ENCODE peak calls at places on chromosomes 6 and 20, in four cellular contexts. One of them, this sample, is unnamed.

GRCh38 chr20:31475032-31475431 is at the start of the genes DEFB124 and REM1:
- DNase-seq in endothelial cell: no peak
- DNase-seq in lower leg skin: no peak
- DNase-seq in body of pancreas: no peak
- DNase-seq in this sample: no peak

GRCh38 chr20:1761116-1761515 is 103.5 kb upstream of the SIRPG start:
- DNase-seq in endothelial cell: no peak
- DNase-seq in lower leg skin: no peak
- DNase-seq in body of pancreas: no peak
- DNase-seq in this sample: no peak

GRCh38 chr6:159079367-159079766 is 34.6 kb upstream of the TAGAP start:
- DNase-seq in endothelial cell: no peak
- DNase-seq in lower leg skin: no peak
- DNase-seq in body of pancreas: no peak
- DNase-seq in this sample: no peak

GRCh38 chr6:24257282-24257681 is 100.6 kb downstream of the DCDC2 start:
- DNase-seq in endothelial cell: no peak
- DNase-seq in lower leg skin: no peak
- DNase-seq in body of pancreas: no peak
- DNase-seq in this sample: no peak

GRCh38 chr6:11586117-11586516 is 48.6 kb downstream of the TMEM170B start:
- DNase-seq in endothelial cell: no peak
- DNase-seq in lower leg skin: no peak
- DNase-seq in body of pancreas: no peak
- DNase-seq in this sample: no peak

GRCh38 chr6:55953384-55953783 is 78.0 kb upstream of the BMP5 start:
- DNase-seq in endothelial cell: no peak
- DNase-seq in lower leg skin: no peak
- DNase-seq in body of pancreas: no peak
- DNase-seq in this sample: no peak

GRCh38 chr6:54813901-54814300 is 32.7 kb upstream of the FAM83B start:
- DNase-seq in endothelial cell: no peak
- DNase-seq in lower leg skin: no peak
- DNase-seq in body of pancreas: no peak
- DNase-seq in this sample: no peak

GRCh38 chr6:132300323-132300949 is 100.8 kb downstream of the MOXD1 start:
- DNase-seq in endothelial cell: peak
- DNase-seq in lower leg skin: no peak
- DNase-seq in body of pancreas: peak
- DNase-seq in this sample: no peak

GRCh38 chr6:166119116-166119911 is 48.3 kb downstream of the TBXT start:
- DNase-seq in endothelial cell: no peak
- DNase-seq in lower leg skin: no peak
- DNase-seq in body of pancreas: no peak
- DNase-seq in this sample: no peak

GRCh38 chr6:53671111-53671510 is 5.6 kb upstream of the KLHL31 start:
- DNase-seq in endothelial cell: no peak
- DNase-seq in lower leg skin: no peak
- DNase-seq in body of pancreas: no peak
- DNase-seq in this sample: no peak

GRCh38 chr20:50611128-50611810 is 80.1 kb downstream of the RIPOR3 start:
- DNase-seq in endothelial cell: no peak
- DNase-seq in lower leg skin: no peak
- DNase-seq in body of pancreas: no peak
- DNase-seq in this sample: no peak

GRCh38 chr6:123940551-123940950 is 136.9 kb downstream of the NKAIN2 start:
- DNase-seq in endothelial cell: no peak
- DNase-seq in lower leg skin: no peak
- DNase-seq in body of pancreas: no peak
- DNase-seq in this sample: no peak

GRCh38 chr6:134835998-134836397 is 113.9 kb downstream of the ALDH8A1 start:
- DNase-seq in endothelial cell: no peak
- DNase-seq in lower leg skin: no peak
- DNase-seq in body of pancreas: no peak
- DNase-seq in this sample: no peak

GRCh38 chr6:168956884-168957730 is 296.5 kb downstream of the THBS2 start:
- DNase-seq in endothelial cell: peak
- DNase-seq in lower leg skin: peak
- DNase-seq in body of pancreas: peak
- DNase-seq in this sample: no peak

GRCh38 chr6:111757342-111757741 is 115.9 kb downstream of the FYN start:
- DNase-seq in endothelial cell: no peak
- DNase-seq in lower leg skin: no peak
- DNase-seq in body of pancreas: no peak
- DNase-seq in this sample: no peak

GRCh38 chr20:50534567-50534966 is 24.4 kb downstream of the PTPN1 start:
- DNase-seq in endothelial cell: no peak
- DNase-seq in lower leg skin: no peak
- DNase-seq in body of pancreas: no peak
- DNase-seq in this sample: no peak

GRCh38 chr6:139881728-139882211 is 507.3 kb upstream of the CITED2 start:
- DNase-seq in endothelial cell: peak
- DNase-seq in lower leg skin: no peak
- DNase-seq in body of pancreas: peak
- DNase-seq in this sample: no peak

GRCh38 chr20:20137851-20138250 is 85.5 kb downstream of the CFAP61 start:
- DNase-seq in endothelial cell: no peak
- DNase-seq in lower leg skin: no peak
- DNase-seq in body of pancreas: no peak
- DNase-seq in this sample: no peak

GRCh38 chr6:42010185-42010872 is 40.0 kb upstream of the TAF8 start:
- DNase-seq in endothelial cell: peak
- DNase-seq in lower leg skin: no peak
- DNase-seq in body of pancreas: no peak
- DNase-seq in this sample: no peak

GRCh38 chr6:120473804-120474203 is 860.5 kb downstream of the TBC1D32 start:
- DNase-seq in endothelial cell: no peak
- DNase-seq in lower leg skin: no peak
- DNase-seq in body of pancreas: no peak
- DNase-seq in this sample: no peak

GRCh38 chr6:18276610-18277009 is 12.3 kb upstream of the DEK start:
- DNase-seq in endothelial cell: no peak
- DNase-seq in lower leg skin: no peak
- DNase-seq in body of pancreas: no peak
- DNase-seq in this sample: no peak

GRCh38 chr6:126180585-126180984 is 159.3 kb upstream of the CENPW start:
- DNase-seq in endothelial cell: no peak
- DNase-seq in lower leg skin: no peak
- DNase-seq in body of pancreas: no peak
- DNase-seq in this sample: no peak

GRCh38 chr20:34941224-34941623 is 14.4 kb downstream of the GSS start:
- DNase-seq in endothelial cell: no peak
- DNase-seq in lower leg skin: no peak
- DNase-seq in body of pancreas: no peak
- DNase-seq in this sample: no peak

GRCh38 chr6:170193326-170193821 is 97.5 kb downstream of the DLL1 start:
- DNase-seq in endothelial cell: no peak
- DNase-seq in lower leg skin: no peak
- DNase-seq in body of pancreas: no peak
- DNase-seq in this sample: no peak

GRCh38 chr20:13800728-13801134 is 15.9 kb downstream of the NDUFAF5 start:
- DNase-seq in endothelial cell: no peak
- DNase-seq in lower leg skin: peak
- DNase-seq in body of pancreas: peak
- DNase-seq in this sample: no peak

GRCh38 chr6:8277769-8278168 is 157.6 kb downstream of the SLC35B3 start:
- DNase-seq in endothelial cell: peak
- DNase-seq in lower leg skin: no peak
- DNase-seq in body of pancreas: no peak
- DNase-seq in this sample: no peak

GRCh38 chr6:36856277-36856676 is 17.0 kb upstream of the CPNE5 start:
- DNase-seq in endothelial cell: no peak
- DNase-seq in lower leg skin: no peak
- DNase-seq in body of pancreas: peak
- DNase-seq in this sample: no peak

GRCh38 chr6:46677314-46677654 is 10.4 kb upstream of the TDRD6 start:
- DNase-seq in endothelial cell: no peak
- DNase-seq in lower leg skin: no peak
- DNase-seq in body of pancreas: no peak
- DNase-seq in this sample: no peak

GRCh38 chr6:86937219-86938079 is at the start of gene HTR1E:
- DNase-seq in endothelial cell: peak
- DNase-seq in lower leg skin: no peak
- DNase-seq in body of pancreas: peak
- DNase-seq in this sample: no peak

GRCh38 chr6:139597781-139598368 is 223.4 kb upstream of the CITED2 start:
- DNase-seq in endothelial cell: no peak
- DNase-seq in lower leg skin: peak
- DNase-seq in body of pancreas: peak
- DNase-seq in this sample: no peak

GRCh38 chr20:49687595-49688567 is 25.8 kb downstream of the B4GALT5 start:
- DNase-seq in endothelial cell: no peak
- DNase-seq in lower leg skin: no peak
- DNase-seq in body of pancreas: no peak
- DNase-seq in this sample: no peak

DNA sequence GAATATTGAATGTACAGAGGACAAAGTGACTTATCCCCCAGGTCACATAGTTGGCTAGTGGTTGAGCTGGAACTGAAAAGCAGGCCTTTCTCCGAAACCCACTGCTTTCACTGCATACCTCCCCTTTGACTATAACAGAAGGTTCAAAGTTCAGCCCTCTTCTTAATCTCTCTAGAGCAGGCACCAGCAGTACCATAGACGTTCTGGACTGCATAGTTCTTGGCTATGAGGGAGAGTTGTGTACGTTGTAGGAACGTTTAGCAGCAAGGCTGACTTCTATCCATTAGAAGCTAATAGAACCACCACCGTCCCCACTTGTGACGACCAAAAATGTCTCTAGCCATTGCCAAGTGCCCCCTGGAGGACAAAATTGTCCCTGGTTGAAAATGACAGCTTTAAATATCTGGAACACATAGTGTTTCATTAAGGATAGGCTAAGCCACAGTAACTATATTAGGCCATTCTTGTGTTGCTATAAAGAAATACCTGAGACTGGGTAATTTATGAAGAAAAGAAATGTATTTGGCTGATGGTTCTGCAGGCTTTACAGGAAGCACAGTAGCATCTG is 123.8 kb upstream of the MTHFD1L start:
- DNase-seq in endothelial cell: peak
- DNase-seq in lower leg skin: no peak
- DNase-seq in body of pancreas: peak
- DNase-seq in this sample: no peak
- TF ChIP-seq CTCF in endothelial cell: peak
- TF ChIP-seq CTCF in lower leg skin: no peak
- TF ChIP-seq CTCF in body of pancreas: peak
- TF ChIP-seq CTCF in this sample: no peak

DNA sequence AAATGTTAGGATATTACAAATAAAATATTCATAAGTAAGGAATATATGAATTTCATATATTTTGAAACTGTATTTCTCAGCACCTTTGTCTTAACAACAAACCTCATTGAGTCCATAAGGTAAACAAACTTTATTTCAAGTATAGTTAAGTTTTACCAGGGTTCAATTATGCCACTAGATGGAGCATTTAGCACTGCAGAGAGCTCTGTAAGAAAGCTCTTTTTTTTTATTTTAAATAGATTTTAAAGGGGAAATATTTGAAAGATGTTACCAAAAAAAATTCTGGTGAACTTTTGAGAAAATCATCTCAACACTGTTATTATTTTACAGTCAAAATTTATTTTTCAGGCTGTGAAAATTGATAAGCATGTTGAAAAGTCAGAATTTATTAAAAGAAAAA is 955.2 kb upstream of the EYS start:
- DNase-seq in endothelial cell: no peak
- DNase-seq in lower leg skin: no peak
- DNase-seq in body of pancreas: no peak
- DNase-seq in this sample: no peak
- TF ChIP-seq CTCF in endothelial cell: peak
- TF ChIP-seq CTCF in lower leg skin: no peak
- TF ChIP-seq CTCF in body of pancreas: no peak
- TF ChIP-seq CTCF in this sample: no peak

GRCh38 chr20:62540504-62540903 is 64.7 kb upstream of the GATA5 start:
- DNase-seq in endothelial cell: no peak
- DNase-seq in lower leg skin: no peak
- DNase-seq in body of pancreas: no peak
- DNase-seq in this sample: no peak
- TF ChIP-seq CTCF in endothelial cell: peak
- TF ChIP-seq CTCF in lower leg skin: no peak
- TF ChIP-seq CTCF in body of pancreas: no peak
- TF ChIP-seq CTCF in this sample: no peak

DNA sequence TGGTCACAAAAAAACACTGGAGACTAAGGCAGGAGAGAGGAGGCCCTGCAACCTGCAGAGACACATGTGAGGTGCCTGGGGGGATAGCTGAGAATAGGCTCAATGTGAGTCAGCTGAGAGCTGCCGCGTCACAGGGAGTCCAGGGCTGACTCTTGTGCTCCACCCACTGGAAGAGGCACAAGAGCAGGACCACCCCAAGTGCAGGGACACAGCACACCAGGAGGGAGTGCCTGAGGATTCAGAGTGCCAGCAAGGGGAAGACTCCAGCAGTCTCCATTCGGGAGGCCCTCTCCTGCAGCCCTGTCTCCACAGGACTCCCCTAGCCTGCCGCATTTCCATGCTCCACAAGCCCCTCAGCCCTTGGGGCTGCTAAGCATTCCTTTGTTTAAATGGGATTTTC is 105.5 kb downstream of the HUS1B start:
- DNase-seq in endothelial cell: no peak
- DNase-seq in lower leg skin: no peak
- DNase-seq in body of pancreas: no peak
- DNase-seq in this sample: no peak
- TF ChIP-seq CTCF in endothelial cell: no peak
- TF ChIP-seq CTCF in lower leg skin: no peak
- TF ChIP-seq CTCF in body of pancreas: no peak
- TF ChIP-seq CTCF in this sample: no peak

This sample was measured in omental fat pad.